ENCODE peak calls at places on chromosomes 5 and 9, in eight cellular contexts. E, Z, P, K, N, V, I and W are unnamed samples.

GRCh38 chr5:100840364-100840763 is 62.7 kb downstream of the ST8SIA4 start:
- DNase-seq in I (no peak), N (no peak), E (no peak), K (peak), P (no peak), Z (no peak), V (no peak), W (no peak)

GRCh38 chr5:56977034-56977433 is 25.1 kb upstream of the MIER3 start:
- DNase-seq in N (no peak), E (no peak), Z (no peak), V (no peak), I (no peak), P (no peak), K (no peak), W (no peak)

GRCh38 chr9:112158629-112159228 is 16.4 kb downstream of the SUSD1 start:
- DNase-seq in Z (no peak), E (no peak), P (no peak), K (no peak), V (no peak), I (no peak), N (no peak), W (no peak)

GRCh38 chr5:4113426-4113825 is 517.8 kb downstream of the IRX1 start:
- DNase-seq in N (no peak), K (no peak), E (peak), P (no peak), Z (no peak), V (no peak), I (no peak), W (no peak)

GRCh38 chr5:94153736-94154450 is 412.5 kb upstream of the POU5F2 start:
- DNase-seq in I (no peak), P (no peak), V (no peak), Z (no peak), E (no peak), K (no peak), N (no peak), W (no peak)

GRCh38 chr9:113978954-113979712 is 99.0 kb downstream of the AMBP start:
- DNase-seq in Z (no peak), V (no peak), N (peak), P (no peak), E (no peak), I (no peak), K (no peak), W (no peak)

GRCh38 chr9:133979124-133979920 is 12.8 kb downstream of the VAV2 start:
- DNase-seq in I (no peak), Z (no peak), K (no peak), V (no peak), E (no peak), P (no peak), N (no peak), W (no peak)

GRCh38 chr5:138024117-138024516 is 8.8 kb downstream of the FAM13B start:
- DNase-seq in P (no peak), E (no peak), Z (no peak), N (peak), K (no peak), V (no peak), I (no peak), W (no peak)

GRCh38 chr9:136804509-136805206 is 3.1 kb upstream of the RABL6 start:
- DNase-seq in K (no peak), P (no peak), Z (no peak), I (no peak), V (no peak), N (no peak), E (no peak), W (no peak)

GRCh38 chr5:33892419-33893151 is 795 bp upstream of the ADAMTS12 start:
- DNase-seq in E (no peak), V (no peak), Z (no peak), N (peak), K (peak), I (peak), P (no peak), W (no peak)

GRCh38 chr5:131324311-131324710 is 60.5 kb downstream of the CDC42SE2 start:
- DNase-seq in Z (no peak), P (no peak), K (no peak), I (no peak), N (no peak), E (no peak), V (no peak), W (no peak)

GRCh38 chr9:83132768-83133167 is 69.8 kb upstream of the RASEF start:
- DNase-seq in P (no peak), V (no peak), E (peak), K (no peak), I (no peak), Z (no peak), N (no peak), W (no peak)

GRCh38 chr5:132759114-132760042 is 12.2 kb downstream of the CCNI2 start:
- DNase-seq in I (no peak), Z (peak), P (no peak), V (no peak), E (no peak), N (no peak), K (no peak), W (peak)

GRCh38 chr5:83589786-83590185 is 118.2 kb downstream of the VCAN start:
- DNase-seq in V (no peak), N (no peak), E (no peak), K (no peak), P (no peak), I (peak), Z (no peak), W (no peak)

GRCh38 chr9:126151671-126152050 is 175.0 kb upstream of the MVB12B start:
- DNase-seq in P (no peak), N (no peak), I (peak), V (no peak), Z (no peak), E (peak), K (no peak), W (no peak)

GRCh38 chr9:33161011-33161588 is 6.0 kb downstream of the B4GALT1 start:
- DNase-seq in V (no peak), K (peak), E (peak), Z (peak), P (no peak), I (no peak), N (peak), W (peak)

GRCh38 chr5:15249152-15249551 is 250.8 kb upstream of the FBXL7 start:
- DNase-seq in I (no peak), V (no peak), P (peak), E (no peak), N (peak), Z (no peak), K (peak), W (no peak)

GRCh38 chr9:131886839-131887238 is 147.0 kb upstream of the RAPGEF1 start:
- DNase-seq in E (no peak), N (no peak), V (no peak), K (no peak), I (no peak), Z (no peak), P (no peak), W (no peak)

GRCh38 chr5:534006-534742 is 9.9 kb upstream of the SLC9A3 start:
- DNase-seq in E (no peak), V (no peak), Z (no peak), I (no peak), K (no peak), N (no peak), P (peak), W (no peak)

GRCh38 chr5:102627311-102627710 is 127.8 kb upstream of the PAM start:
- DNase-seq in E (no peak), P (no peak), I (no peak), N (peak), V (no peak), Z (no peak), K (no peak), W (no peak)

GRCh38 chr9:130936285-130937117 is 2.5 kb downstream of the FIBCD1 start:
- DNase-seq in I (no peak), P (no peak), K (no peak), N (peak), Z (no peak), V (no peak), E (no peak), W (no peak)

GRCh38 chr5:160702856-160703453 is 149.1 kb downstream of the ATP10B start:
- DNase-seq in E (no peak), Z (no peak), K (no peak), V (no peak), I (no peak), P (peak), N (no peak), W (no peak)